ENCODE peak calls at places on chromosomes 5 and 9, in nine cellular contexts. R, U, V, F, S, J, K, N and P are unnamed samples. For H3K4me1 and H3K9me3, the result is how much of the 10 kb centered on the place peaks cover.

GRCh38 chr5:65903581-65903980 is 22.8 kb upstream of the ERBIN start:
- DNase-seq in J (no peak), S (no peak), F (no peak), U (no peak), N (no peak), R (no peak), V (no peak), K (no peak), P (no peak)

GRCh38 chr5:134503088-134503936 is 22.2 kb upstream of the JADE2 start:
- DNase-seq in S (peak), J (peak), R (peak), N (peak), K (no peak), V (peak), U (peak), F (peak), P (no peak)

GRCh38 chr9:20355022-20355421 is 267.3 kb downstream of the MLLT3 start:
- DNase-seq in S (no peak), F (no peak), V (no peak), U (no peak), K (no peak), J (peak), N (no peak), R (no peak), P (no peak)

GRCh38 chr5:8341416-8341815 is 472.5 kb downstream of the MTRR start:
- DNase-seq in V (no peak), J (no peak), R (no peak), S (no peak), N (no peak), U (no peak), F (no peak), K (no peak), P (no peak)

GRCh38 chr5:161406880-161407279 is 139.6 kb downstream of the GABRB2 start:
- DNase-seq in K (no peak), F (no peak), U (no peak), N (no peak), J (no peak), V (no peak), R (no peak), S (no peak), P (no peak)

GRCh38 chr5:23352437-23352836 is 155.0 kb upstream of the PRDM9 start:
- DNase-seq in U (no peak), F (peak), K (no peak), V (no peak), J (peak), R (no peak), N (no peak), S (no peak), P (no peak)

GRCh38 chr9:110261631-110262030 is 5.3 kb upstream of the TXN start:
- DNase-seq in S (no peak), V (no peak), J (no peak), F (no peak), U (no peak), N (no peak), R (no peak), K (no peak), P (no peak)

GRCh38 chr9:97809666-97810344 is 43.2 kb upstream of the FOXE1 start:
- DNase-seq in F (no peak), N (no peak), S (no peak), V (no peak), K (no peak), R (no peak), J (no peak), U (no peak), P (no peak)

GRCh38 chr9:109880276-109881169 is 100.5 kb downstream of the PALM2AKAP2 start:
- DNase-seq in S (no peak), F (no peak), U (no peak), V (no peak), J (peak), K (peak), R (no peak), N (no peak), P (no peak)

GRCh38 chr5:149486726-149487635 is 64.3 kb downstream of the CSNK1A1 start:
- DNase-seq in J (peak), F (no peak), R (no peak), K (no peak), S (no peak), N (no peak), U (no peak), V (no peak), P (no peak)

GRCh38 chr5:24272735-24273134 is 372.0 kb downstream of the CDH10 start:
- DNase-seq in V (no peak), R (no peak), S (no peak), K (no peak), U (no peak), F (no peak), J (no peak), N (no peak), P (no peak)

GRCh38 chr5:103620851-103621547 is 58.4 kb upstream of the NUDT12 start:
- DNase-seq in F (no peak), V (no peak), R (no peak), N (no peak), U (no peak), K (no peak), S (no peak), J (no peak), P (no peak)

GRCh38 chr9:114096041-114096511 is 3.0 kb downstream of the KIF12 start:
- DNase-seq in J (no peak), K (no peak), U (peak), V (no peak), N (peak), F (no peak), S (no peak), R (no peak), P (no peak)

GRCh38 chr5:54725391-54726280 is 208.1 kb downstream of the SNX18 start:
- DNase-seq in J (peak), F (no peak), S (no peak), V (no peak), U (no peak), N (no peak), K (no peak), R (no peak), P (no peak)

GRCh38 chr9:101337237-101337636 is 47.6 kb downstream of the BAAT start:
- DNase-seq in S (no peak), N (no peak), R (no peak), F (no peak), K (no peak), V (no peak), U (no peak), J (no peak), P (no peak)

GRCh38 chr5:78497573-78498533 is 137.4 kb downstream of the SCAMP1 start:
- DNase-seq in K (peak), N (peak), R (no peak), F (peak), S (no peak), V (no peak), U (no peak), J (no peak), P (no peak)

GRCh38 chr5:52859619-52860018 is 71.9 kb downstream of the ITGA1 start:
- DNase-seq in J (peak), K (no peak), R (no peak), N (no peak), S (no peak), V (peak), F (no peak), U (no peak), P (no peak)

GRCh38 chr9:8817335-8817734 is 1017.8 kb upstream of the DMAC1 start:
- DNase-seq in S (no peak), U (no peak), V (no peak), K (no peak), R (no peak), F (no peak), N (no peak), J (no peak), P (no peak)

GRCh38 chr5:67537439-67538342 is 341.1 kb upstream of the CD180 start:
- DNase-seq in S (no peak), J (no peak), V (no peak), U (no peak), R (no peak), F (no peak), N (no peak), K (no peak), P (no peak)

GRCh38 chr9:111944467-111944866 is 47.9 kb downstream of the UGCG start:
- DNase-seq in U (no peak), K (no peak), F (no peak), V (no peak), N (no peak), S (no peak), R (no peak), J (no peak), P (no peak)

GRCh38 chr5:144864113-144864512 is 693.4 kb downstream of the KCTD16 start:
- DNase-seq in K (peak), F (no peak), J (no peak), V (no peak), S (no peak), R (no peak), N (no peak), U (no peak), P (no peak)

GRCh38 chr5:83802686-83803085 is 82.0 kb upstream of the HAPLN1 start:
- DNase-seq in J (peak), K (no peak), N (no peak), F (no peak), S (no peak), V (no peak), R (no peak), U (no peak), P (no peak)

GRCh38 chr5:126016256-126016655 is 407.0 kb upstream of the GRAMD2B start:
- DNase-seq in U (no peak), S (no peak), R (peak), V (peak), F (peak), K (no peak), J (no peak), N (peak), P (no peak)

GRCh38 chr5:167064199-167064811 is 1227.1 kb upstream of the WWC1 start:
- DNase-seq in K (no peak), U (no peak), R (no peak), N (no peak), V (no peak), S (no peak), J (no peak), F (no peak), P (no peak)

GRCh38 chr5:177483994-177484901 is 10.8 kb upstream of the DBN1 start:
- DNase-seq in N (no peak), J (peak), U (no peak), S (no peak), F (no peak), K (no peak), V (no peak), R (no peak), P (no peak)

GRCh38 chr5:96336351-96336985 is 96.6 kb downstream of the PCSK1 start:
- DNase-seq in V (peak), U (no peak), R (no peak), J (peak), K (peak), S (peak), N (no peak), F (no peak), P (no peak)

DNA sequence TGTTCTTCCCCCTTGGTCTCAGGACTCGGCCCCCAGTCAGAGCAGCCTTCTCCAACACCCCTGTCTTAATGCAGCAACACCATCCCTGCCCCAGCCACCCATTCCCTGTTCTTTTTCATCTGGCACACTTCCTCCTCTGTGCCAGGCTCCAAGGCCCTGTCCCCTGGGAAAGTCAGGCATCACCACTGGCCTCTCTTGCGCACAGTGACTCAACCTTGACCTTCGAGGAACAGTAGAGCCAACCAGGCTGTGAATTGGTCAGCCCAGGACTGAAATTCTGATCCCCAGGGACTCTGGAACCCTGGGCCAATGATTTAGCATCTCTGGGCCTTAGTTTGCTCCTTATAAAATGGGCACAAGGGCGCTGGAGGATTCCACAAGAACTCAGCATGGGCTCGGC is 10.5 kb upstream of the RALGDS start:
- DNase-seq in N (no peak), S (no peak), J (no peak), K (no peak), R (no peak), F (no peak), U (no peak), V (no peak), P (no peak)
- H3K4me1 ChIP-seq in N (under half), S (half or more), J (under half), K (under half), R (half or more), F (under half), U (half or more), V (under half), P (under half)

GRCh38 chr5:112372543-112372942 is 46.5 kb downstream of the EPB41L4A start:
- DNase-seq in R (no peak), U (no peak), F (no peak), S (no peak), V (no peak), K (no peak), J (peak), N (no peak), P (no peak)

GRCh38 chr5:112371054-112371453 is 48.0 kb downstream of the EPB41L4A start:
- DNase-seq in J (no peak), U (no peak), F (no peak), K (no peak), N (no peak), R (no peak), S (no peak), V (no peak), P (no peak)

GRCh38 chr5:112367400-112367799 is 51.7 kb downstream of the EPB41L4A start:
- DNase-seq in U (no peak), R (peak), V (no peak), J (no peak), F (no peak), K (no peak), N (no peak), S (no peak), P (no peak)

DNA sequence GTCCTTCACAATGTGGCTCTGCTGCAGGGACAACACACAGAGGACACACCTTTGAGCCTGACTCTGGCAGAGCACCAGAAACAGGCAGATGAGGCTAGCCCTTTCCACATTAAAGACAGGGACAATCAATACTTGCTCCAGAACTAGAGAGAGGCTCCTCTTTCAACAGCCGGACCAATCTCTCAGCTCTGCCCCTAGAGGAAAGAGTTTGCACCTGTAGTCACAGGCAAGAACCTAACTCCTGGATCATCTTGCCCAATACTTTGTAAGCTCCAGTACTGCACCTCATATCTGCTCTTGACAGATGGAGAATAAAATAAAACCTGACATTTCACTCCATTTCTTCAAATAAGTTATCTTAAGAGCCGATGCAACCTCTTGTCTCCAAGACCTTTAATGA is 52.1 kb downstream of the EPB41L4A start:
- DNase-seq in F (peak), U (no peak), S (no peak), N (no peak), J (peak), V (no peak), K (peak), R (no peak), P (no peak)
- TF ChIP-seq CTCF in F (peak), U (no peak), S (no peak), N (no peak), J (peak), V (peak), K (peak), R (no peak), P (peak)

GRCh38 chr9:135217836-135218235 is 130.4 kb downstream of the OLFM1 start:
- DNase-seq in S (no peak), V (no peak), U (peak), K (no peak), R (peak), J (no peak), N (peak), F (peak), P (no peak)

GRCh38 chr9:135219676-135220600 is 132.5 kb downstream of the OLFM1 start:
- DNase-seq in K (no peak), V (peak), J (no peak), U (peak), S (no peak), F (peak), N (peak), R (peak), P (no peak)

GRCh38 chr9:135220601-135221575 is 133.4 kb downstream of the OLFM1 start:
- DNase-seq in S (no peak), F (peak), N (peak), K (no peak), U (peak), R (peak), J (no peak), V (peak), P (peak)

GRCh38 chr9:135216666-135217431 is 129.4 kb downstream of the OLFM1 start:
- DNase-seq in J (no peak), S (no peak), R (peak), V (peak), F (peak), N (peak), U (peak), K (no peak), P (no peak)

GRCh38 chr9:135218331-135219225 is 131.1 kb downstream of the OLFM1 start:
- DNase-seq in F (peak), V (peak), S (no peak), R (peak), N (peak), K (no peak), U (peak), J (no peak), P (peak)
- H3K9me3 ChIP-seq in F (under half), V (under half), S (under half), R (under half), N (under half), K (under half), U (under half), J (under half), P (under half)

DNA sequence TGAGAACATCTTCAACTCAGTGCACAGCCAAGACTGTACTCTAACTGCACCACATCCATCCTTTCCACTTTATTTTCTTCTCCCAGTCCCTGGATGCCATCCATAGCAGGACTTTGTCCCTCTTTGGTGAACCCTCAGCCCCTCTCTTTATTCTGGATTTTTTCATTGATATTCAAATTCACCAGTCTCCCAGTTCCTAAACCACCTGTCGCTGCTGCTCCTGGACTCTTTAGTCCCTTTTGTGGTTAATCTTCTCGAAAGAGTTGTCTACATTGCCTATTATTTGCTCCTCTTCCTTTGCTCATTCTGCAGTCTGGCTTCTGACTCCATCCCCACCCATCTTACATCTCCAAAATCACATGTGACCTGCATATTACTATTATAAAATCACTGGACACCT is 59.4 kb upstream of the ZSWIM6 start:
- DNase-seq in F (no peak), V (no peak), U (no peak), J (no peak), K (no peak), N (no peak), S (no peak), R (no peak), P (no peak)
- H3K4me1 ChIP-seq in F (under half), V (under half), U (under half), J (under half), K (under half), N (under half), S (under half), R (under half), P (under half)

GRCh38 chr9:95087659-95088242 is 229.8 kb downstream of the FANCC start:
- DNase-seq in V (peak), R (no peak), N (no peak), S (no peak), J (peak), K (peak), F (peak), U (peak), P (peak)
- TF ChIP-seq CTCF in V (peak), R (no peak), N (no peak), S (no peak), J (peak), K (peak), F (peak), U (peak), P (no peak)